ENCODE peak calls at places on chromosome 12, in eight cellular contexts. One of them, this sample, is unnamed.

GRCh38 chr12:109744991-109745942 is 31.6 kb downstream of the FAM222A start:
- DNase-seq in neural progenitor cell: no peak
- DNase-seq in hepatocyte: no peak
- DNase-seq in Caco-2: peak; percentile 6
- DNase-seq in H9: no peak
- DNase-seq in lower lobe of right lung: peak; percentile 12
- DNase-seq in A673: peak; percentile 54
- DNase-seq in GM23248: no peak
- DNase-seq in this sample: no peak

GRCh38 chr12:107436376-107436775 is 249.2 kb upstream of the PWP1 start:
- DNase-seq in neural progenitor cell: peak; percentile 31
- DNase-seq in hepatocyte: peak; percentile 24
- DNase-seq in Caco-2: no peak
- DNase-seq in H9: peak; percentile 58
- DNase-seq in lower lobe of right lung: no peak
- DNase-seq in A673: no peak
- DNase-seq in GM23248: peak; percentile 72
- DNase-seq in this sample: no peak

GRCh38 chr12:69619050-69619449 is 8.3 kb upstream of the LRRC10 start:
- DNase-seq in neural progenitor cell: no peak
- DNase-seq in hepatocyte: no peak
- DNase-seq in Caco-2: no peak
- DNase-seq in H9: no peak
- DNase-seq in lower lobe of right lung: no peak
- DNase-seq in A673: peak; percentile 85
- DNase-seq in GM23248: no peak
- DNase-seq in this sample: no peak

GRCh38 chr12:10618338-10618987 is 5.1 kb upstream of the MAGOHB start:
- DNase-seq in neural progenitor cell: no peak
- DNase-seq in hepatocyte: no peak
- DNase-seq in Caco-2: no peak
- DNase-seq in H9: no peak
- DNase-seq in lower lobe of right lung: no peak
- DNase-seq in A673: no peak
- DNase-seq in GM23248: peak; percentile 89
- DNase-seq in this sample: no peak

GRCh38 chr12:93127582-93128331 is 198.7 kb upstream of the EEA1 start:
- DNase-seq in neural progenitor cell: peak; percentile 9
- DNase-seq in hepatocyte: peak; percentile 88
- DNase-seq in Caco-2: peak; percentile 93
- DNase-seq in H9: peak; percentile 55
- DNase-seq in lower lobe of right lung: peak; percentile 75
- DNase-seq in A673: peak; percentile 53
- DNase-seq in GM23248: peak; percentile 24
- DNase-seq in this sample: peak; percentile 60

GRCh38 chr12:116693259-116694227 is 44.3 kb downstream of the SPRING1 start:
- DNase-seq in neural progenitor cell: peak; percentile 48
- DNase-seq in hepatocyte: peak; percentile 27
- DNase-seq in Caco-2: no peak
- DNase-seq in H9: no peak
- DNase-seq in lower lobe of right lung: no peak
- DNase-seq in A673: peak; percentile 32
- DNase-seq in GM23248: peak; percentile 15
- DNase-seq in this sample: no peak

GRCh38 chr12:104055686-104056388 is 5.8 kb upstream of the GLT8D2 start:
- DNase-seq in neural progenitor cell: no peak
- DNase-seq in hepatocyte: no peak
- DNase-seq in Caco-2: no peak
- DNase-seq in H9: no peak
- DNase-seq in lower lobe of right lung: peak; percentile 85
- DNase-seq in A673: no peak
- DNase-seq in GM23248: peak; percentile 42
- DNase-seq in this sample: no peak

GRCh38 chr12:50641566-50641965 is 122.3 kb upstream of the ATF1 start:
- DNase-seq in neural progenitor cell: no peak
- DNase-seq in hepatocyte: no peak
- DNase-seq in Caco-2: no peak
- DNase-seq in H9: peak; percentile 75
- DNase-seq in lower lobe of right lung: no peak
- DNase-seq in A673: no peak
- DNase-seq in GM23248: no peak
- DNase-seq in this sample: no peak

GRCh38 chr12:63862187-63863107 is 17.9 kb downstream of the SRGAP1 start:
- DNase-seq in neural progenitor cell: no peak
- DNase-seq in hepatocyte: peak; percentile 70
- DNase-seq in Caco-2: peak; percentile 83
- DNase-seq in H9: no peak
- DNase-seq in lower lobe of right lung: no peak
- DNase-seq in A673: peak; percentile 66
- DNase-seq in GM23248: peak; percentile 67
- DNase-seq in this sample: no peak

GRCh38 chr12:79782197-79782890 is 91.6 kb upstream of the PAWR start:
- DNase-seq in neural progenitor cell: no peak
- DNase-seq in hepatocyte: no peak
- DNase-seq in Caco-2: no peak
- DNase-seq in H9: no peak
- DNase-seq in lower lobe of right lung: no peak
- DNase-seq in A673: no peak
- DNase-seq in GM23248: peak; percentile 73
- DNase-seq in this sample: no peak

GRCh38 chr12:2958432-2959193 is 584 bp upstream of the TEAD4 start:
- DNase-seq in neural progenitor cell: peak; percentile 46
- DNase-seq in hepatocyte: peak; percentile 73
- DNase-seq in Caco-2: peak; percentile 91
- DNase-seq in H9: peak; percentile 74
- DNase-seq in lower lobe of right lung: peak; percentile 72
- DNase-seq in A673: peak; percentile 88
- DNase-seq in GM23248: peak; percentile 83
- DNase-seq in this sample: no peak

GRCh38 chr12:11895421-11896064 is 175.2 kb upstream of the BCL2L14 start:
- DNase-seq in neural progenitor cell: no peak
- DNase-seq in hepatocyte: no peak
- DNase-seq in Caco-2: no peak
- DNase-seq in H9: no peak
- DNase-seq in lower lobe of right lung: no peak
- DNase-seq in A673: no peak
- DNase-seq in GM23248: no peak
- DNase-seq in this sample: no peak

GRCh38 chr12:123763093-123763492 is 992 bp downstream of the DNAH10 start:
- DNase-seq in neural progenitor cell: peak; percentile 5
- DNase-seq in hepatocyte: no peak
- DNase-seq in Caco-2: peak; percentile 78
- DNase-seq in H9: peak; percentile 92
- DNase-seq in lower lobe of right lung: no peak
- DNase-seq in A673: no peak
- DNase-seq in GM23248: no peak
- DNase-seq in this sample: no peak

GRCh38 chr12:84911331-84912190 is 1.0 kb downstream of the SLC6A15 start:
- DNase-seq in neural progenitor cell: peak; percentile 93
- DNase-seq in hepatocyte: peak; percentile 72
- DNase-seq in Caco-2: peak; percentile 45
- DNase-seq in H9: peak; percentile 95
- DNase-seq in lower lobe of right lung: no peak
- DNase-seq in A673: peak; percentile 84
- DNase-seq in GM23248: peak; percentile 93
- DNase-seq in this sample: no peak

DNA sequence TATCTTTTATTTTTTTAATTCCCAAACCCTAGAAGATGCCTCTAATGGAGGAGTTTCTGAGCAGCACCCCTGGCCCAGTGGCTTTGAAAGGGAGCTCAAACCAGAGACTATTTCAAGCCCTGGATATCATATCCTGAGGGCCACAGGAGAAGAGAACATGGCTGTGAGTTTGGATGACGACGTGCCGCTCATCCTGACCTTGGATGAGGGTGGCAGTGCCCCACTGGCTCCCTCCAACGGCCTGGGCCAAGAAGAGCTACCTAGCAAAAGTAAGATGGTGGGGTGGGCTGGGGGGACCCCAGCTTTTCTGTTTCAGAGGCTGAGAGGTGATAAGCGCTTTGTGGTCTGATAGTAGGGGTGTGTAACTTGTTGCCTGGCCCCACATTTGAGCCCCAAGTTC is 5.4 kb downstream of the TPCN1 start:
- DNase-seq in neural progenitor cell: no peak
- DNase-seq in hepatocyte: no peak
- DNase-seq in Caco-2: no peak
- DNase-seq in H9: no peak
- DNase-seq in lower lobe of right lung: no peak
- DNase-seq in A673: no peak
- DNase-seq in GM23248: no peak
- DNase-seq in this sample: no peak
- H3K4me1 ChIP-seq in neural progenitor cell: no peaks in the 10 kb centered on the region
- H3K4me1 ChIP-seq in hepatocyte: peaks cover 45% of the 10 kb centered on the region
- H3K4me1 ChIP-seq in Caco-2: peaks cover 59% of the 10 kb centered on the region
- H3K4me1 ChIP-seq in H9: peaks cover 4% of the 10 kb centered on the region
- H3K4me1 ChIP-seq in lower lobe of right lung: peaks cover 80% of the 10 kb centered on the region
- H3K4me1 ChIP-seq in A673: peaks cover 15% of the 10 kb centered on the region
- H3K4me1 ChIP-seq in GM23248: peaks cover 20% of the 10 kb centered on the region
- H3K4me1 ChIP-seq in this sample: peaks cover 52% of the 10 kb centered on the region

DNA sequence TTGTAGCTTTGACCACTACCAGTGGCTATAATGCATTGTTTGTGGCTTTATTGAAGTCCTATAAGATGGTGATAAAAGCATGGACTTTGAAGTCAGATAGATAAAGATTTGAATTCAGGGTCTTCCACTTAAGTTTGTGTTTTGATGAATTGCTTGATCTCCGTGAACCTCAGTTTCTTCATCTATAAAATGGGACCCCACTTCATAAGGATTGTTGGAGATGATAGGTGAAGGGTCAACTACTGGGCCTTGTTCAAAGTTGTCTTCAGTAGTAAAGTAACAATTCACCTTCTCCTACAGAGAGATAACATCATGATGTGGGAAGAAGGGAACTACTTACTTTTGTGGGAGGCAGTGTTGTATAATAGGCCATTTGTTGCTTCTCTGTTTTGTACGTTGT is 14.9 kb downstream of the ADIPOR2 start:
- DNase-seq in neural progenitor cell: no peak
- DNase-seq in hepatocyte: no peak
- DNase-seq in Caco-2: no peak
- DNase-seq in H9: no peak
- DNase-seq in lower lobe of right lung: no peak
- DNase-seq in A673: no peak
- DNase-seq in GM23248: no peak
- DNase-seq in this sample: no peak
- H3K9me3 ChIP-seq in neural progenitor cell: peaks cover 3% of the 10 kb centered on the region
- H3K9me3 ChIP-seq in hepatocyte: no peaks in the 10 kb centered on the region
- H3K9me3 ChIP-seq in Caco-2: no peaks in the 10 kb centered on the region
- H3K9me3 ChIP-seq in H9: no peaks in the 10 kb centered on the region
- H3K9me3 ChIP-seq in lower lobe of right lung: no peaks in the 10 kb centered on the region
- H3K9me3 ChIP-seq in A673: no peaks in the 10 kb centered on the region
- H3K9me3 ChIP-seq in GM23248: no peaks in the 10 kb centered on the region
- H3K9me3 ChIP-seq in this sample: no peaks in the 10 kb centered on the region

DNA sequence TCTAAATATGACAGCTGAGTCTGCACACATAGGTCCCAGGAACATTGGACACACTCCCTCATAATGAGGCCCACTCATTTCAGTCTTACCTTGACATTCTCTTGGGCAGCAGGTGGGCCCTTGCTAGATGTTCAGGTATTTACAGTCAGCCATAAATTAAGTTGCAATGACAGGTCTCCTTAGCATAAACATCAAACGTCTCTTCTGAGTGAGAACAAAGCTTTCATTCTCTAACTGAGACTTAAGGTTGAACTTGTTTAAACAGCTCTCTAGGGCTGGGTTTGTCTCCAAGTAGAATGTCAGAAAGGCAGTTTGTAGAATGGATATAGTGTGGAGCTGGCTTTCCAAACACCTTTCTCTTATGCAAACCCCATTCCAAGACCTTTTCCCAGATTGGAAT is 10.3 kb downstream of the ACVR1B start:
- DNase-seq in neural progenitor cell: no peak
- DNase-seq in hepatocyte: peak; percentile 70
- DNase-seq in Caco-2: peak; percentile 90
- DNase-seq in H9: no peak
- DNase-seq in lower lobe of right lung: no peak
- DNase-seq in A673: no peak
- DNase-seq in GM23248: no peak
- DNase-seq in this sample: no peak
- H3K4me1 ChIP-seq in neural progenitor cell: no peaks in the 10 kb centered on the region
- H3K4me1 ChIP-seq in hepatocyte: peaks cover 25% of the 10 kb centered on the region
- H3K4me1 ChIP-seq in Caco-2: peaks cover 64% of the 10 kb centered on the region
- H3K4me1 ChIP-seq in H9: no peaks in the 10 kb centered on the region
- H3K4me1 ChIP-seq in lower lobe of right lung: peaks cover 40% of the 10 kb centered on the region
- H3K4me1 ChIP-seq in A673: no peaks in the 10 kb centered on the region
- H3K4me1 ChIP-seq in GM23248: peaks cover 16% of the 10 kb centered on the region
- H3K4me1 ChIP-seq in this sample: peaks cover 10% of the 10 kb centered on the region

GRCh38 chr12:34345801-34346200 is 323.5 kb downstream of the ALG10 start:
- DNase-seq in neural progenitor cell: no peak
- DNase-seq in hepatocyte: no peak
- DNase-seq in Caco-2: peak; percentile 71
- DNase-seq in H9: no peak
- DNase-seq in lower lobe of right lung: no peak
- DNase-seq in A673: peak; percentile 6
- DNase-seq in GM23248: no peak
- DNase-seq in this sample: no peak

GRCh38 chr12:34344851-34345522 is 322.7 kb downstream of the ALG10 start:
- DNase-seq in neural progenitor cell: no peak
- DNase-seq in hepatocyte: no peak
- DNase-seq in Caco-2: no peak
- DNase-seq in H9: no peak
- DNase-seq in lower lobe of right lung: no peak
- DNase-seq in A673: no peak
- DNase-seq in GM23248: no peak
- DNase-seq in this sample: no peak

GRCh38 chr12:34347367-34347766 is 325.1 kb downstream of the ALG10 start:
- DNase-seq in neural progenitor cell: no peak
- DNase-seq in hepatocyte: no peak
- DNase-seq in Caco-2: peak; percentile 87
- DNase-seq in H9: no peak
- DNase-seq in lower lobe of right lung: no peak
- DNase-seq in A673: no peak
- DNase-seq in GM23248: no peak
- DNase-seq in this sample: no peak

GRCh38 chr12:34348064-34348463 is 325.8 kb downstream of the ALG10 start:
- DNase-seq in neural progenitor cell: no peak
- DNase-seq in hepatocyte: no peak
- DNase-seq in Caco-2: no peak
- DNase-seq in H9: no peak
- DNase-seq in lower lobe of right lung: no peak
- DNase-seq in A673: no peak
- DNase-seq in GM23248: no peak
- DNase-seq in this sample: no peak

DNA sequence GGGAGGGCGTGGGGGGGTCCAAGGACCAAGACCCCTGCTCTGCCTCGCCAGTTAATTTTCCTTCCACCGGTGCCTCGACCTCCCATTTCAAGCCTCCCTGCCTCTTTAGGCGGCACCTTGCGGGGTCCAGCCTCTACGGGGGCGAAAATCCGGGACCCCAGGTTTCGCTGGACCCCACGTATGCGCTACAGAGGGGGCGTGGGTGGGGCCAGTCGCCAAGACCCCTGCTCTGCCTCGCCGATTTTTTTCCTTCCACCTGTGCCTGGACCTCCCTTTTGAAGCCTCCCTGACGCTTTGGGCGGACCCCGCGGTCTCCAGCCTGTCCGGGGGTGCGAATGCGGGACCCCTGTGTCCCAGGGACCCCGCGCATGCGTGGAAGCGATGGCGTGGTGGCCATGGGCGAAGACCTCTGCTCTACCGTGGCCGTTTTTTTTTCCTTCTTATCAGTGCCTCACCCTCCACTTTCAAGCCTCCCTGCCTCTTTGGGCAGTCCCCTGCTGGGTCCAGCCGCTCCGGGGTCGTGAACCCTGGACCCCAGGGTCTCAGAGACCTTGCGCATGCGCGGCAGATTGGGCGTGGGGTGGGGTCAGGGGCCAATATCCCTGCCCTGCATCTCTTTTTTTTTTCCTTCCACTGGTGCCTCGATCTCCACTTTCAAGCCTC is 324.2 kb downstream of the ALG10 start:
- DNase-seq in neural progenitor cell: no peak
- DNase-seq in hepatocyte: no peak
- DNase-seq in Caco-2: peak; percentile 63
- DNase-seq in H9: no peak
- DNase-seq in lower lobe of right lung: no peak
- DNase-seq in A673: no peak
- DNase-seq in GM23248: no peak
- DNase-seq in this sample: no peak
- H3K9me3 ChIP-seq in neural progenitor cell: no peaks in the 10 kb centered on the region
- H3K9me3 ChIP-seq in hepatocyte: no peaks in the 10 kb centered on the region
- H3K9me3 ChIP-seq in Caco-2: no peaks in the 10 kb centered on the region
- H3K9me3 ChIP-seq in H9: no peaks in the 10 kb centered on the region
- H3K9me3 ChIP-seq in lower lobe of right lung: no peaks in the 10 kb centered on the region
- H3K9me3 ChIP-seq in A673: peaks cover 22% of the 10 kb centered on the region
- H3K9me3 ChIP-seq in GM23248: no peaks in the 10 kb centered on the region
- H3K9me3 ChIP-seq in this sample: no peaks in the 10 kb centered on the region

This sample was measured in thoracic aorta.